ENCODE peak calls at places on chromosomes 16 and 17, in four cellular contexts. K is skeletal muscle cell; J is cardiac muscle cell; U is naive thymus-derived CD4-positive, alpha-beta T cell. V is an unnamed sample.

GRCh38 chr17:44321246-44322120 is 3.1 kb downstream of the SLC25A39 start:
- DNase-seq in K (no peak), J (no peak), U (no peak), V (no peak)

GRCh38 chr17:77494664-77495435 is 354.1 kb downstream of the SEC14L1 start:
- DNase-seq in K (no peak), J (peak), U (peak), V (peak)

GRCh38 chr17:37488607-37489196 is 989 bp upstream of the DUSP14 start:
- DNase-seq in K (peak), J (peak), U (peak), V (peak)

GRCh38 chr17:64412944-64413381 is 22.3 kb upstream of the PECAM1 start:
- DNase-seq in K (no peak), J (no peak), U (no peak), V (no peak)

GRCh38 chr17:18971801-18972200 is 19.8 kb downstream of the SLC5A10 start:
- DNase-seq in K (no peak), J (no peak), U (no peak), V (no peak)

GRCh38 chr17:36768355-36768754 is 167.0 kb downstream of the MRM1 start:
- DNase-seq in K (no peak), J (no peak), U (no peak), V (no peak)

GRCh38 chr16:52837251-52837650 is 215.4 kb downstream of the CHD9NB start:
- DNase-seq in K (no peak), J (no peak), U (no peak), V (peak)

GRCh38 chr17:39605492-39606433 is 2.0 kb downstream of the NEUROD2 start:
- DNase-seq in K (no peak), J (no peak), U (no peak), V (no peak)

GRCh38 chr17:39132192-39132600 is 19.2 kb downstream of the PLXDC1 start:
- DNase-seq in K (peak), J (peak), U (no peak), V (peak)

GRCh38 chr17:4444782-4445473 is 11.2 kb downstream of the SPNS3 start:
- DNase-seq in K (no peak), J (peak), U (no peak), V (no peak)

GRCh38 chr16:66523861-66524354 is 26.0 kb downstream of the TK2 start:
- DNase-seq in K (no peak), J (peak), U (peak), V (no peak)

GRCh38 chr17:72122336-72122667 is 1.5 kb downstream of the SOX9 start:
- DNase-seq in K (no peak), J (no peak), U (no peak), V (no peak)

GRCh38 chr16:53502331-53503269 is at the start of gene AKTIP:
- DNase-seq in K (no peak), J (peak), U (peak), V (no peak)

GRCh38 chr16:51705142-51705541 is 554.1 kb upstream of the SALL1 start:
- DNase-seq in K (no peak), J (no peak), U (no peak), V (no peak)

GRCh38 chr16:47492428-47493357 is 31.6 kb downstream of the PHKB start:
- DNase-seq in K (peak), J (peak), U (no peak), V (no peak)

DNA sequence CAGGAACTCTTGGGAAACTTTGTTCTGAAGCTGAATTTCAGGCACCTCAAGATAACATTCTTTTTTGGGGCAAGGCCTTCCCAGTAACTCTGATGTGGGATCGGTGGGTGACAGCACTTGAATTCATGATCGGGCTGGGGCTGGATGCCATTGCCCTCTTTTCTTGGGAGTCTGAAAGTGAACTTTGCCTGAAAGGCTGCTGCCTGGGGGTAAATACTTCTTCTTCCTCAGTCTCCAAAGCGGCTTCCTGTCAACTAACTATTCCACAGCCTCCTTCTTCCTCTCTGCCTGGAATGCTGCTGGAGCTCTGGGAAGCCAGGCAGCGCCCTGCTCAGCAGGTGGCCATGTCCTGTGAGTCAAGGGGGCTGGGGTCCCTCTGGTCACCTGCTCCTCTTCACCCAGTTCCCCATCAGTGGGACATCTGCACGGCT is 79.5 kb downstream of the WIPI1 start:
- DNase-seq in K (no peak), J (no peak), U (no peak), V (no peak)
- H3K4me3 ChIP-seq in K (peak), J (no peak), U (no peak), V (no peak)

GRCh38 chr17:15951368-15952047 is 6.6 kb downstream of the ADORA2B start:
- DNase-seq in K (no peak), J (no peak), U (no peak), V (no peak)

GRCh38 chr17:15952916-15953865 is 8.3 kb downstream of the ADORA2B start:
- DNase-seq in K (no peak), J (no peak), U (no peak), V (no peak)

GRCh38 chr17:15955793-15956541 is 11.0 kb downstream of the ADORA2B start:
- DNase-seq in K (no peak), J (peak), U (no peak), V (no peak)

GRCh38 chr17:15952048-15952532 is 7.2 kb downstream of the ADORA2B start:
- DNase-seq in K (no peak), J (no peak), U (no peak), V (no peak)

GRCh38 chr17:15954222-15954621 is 9.3 kb downstream of the ADORA2B start:
- DNase-seq in K (no peak), J (peak), U (no peak), V (no peak)
- H3K4me3 ChIP-seq in K (no peak), J (no peak), U (no peak), V (no peak)

GRCh38 chr17:17834974-17835373 is 1.8 kb downstream of the SREBF1 start:
- DNase-seq in K (no peak), J (no peak), U (no peak), V (no peak)
- H3K4me3 ChIP-seq in K (peak), J (no peak), U (peak), V (peak)

DNA sequence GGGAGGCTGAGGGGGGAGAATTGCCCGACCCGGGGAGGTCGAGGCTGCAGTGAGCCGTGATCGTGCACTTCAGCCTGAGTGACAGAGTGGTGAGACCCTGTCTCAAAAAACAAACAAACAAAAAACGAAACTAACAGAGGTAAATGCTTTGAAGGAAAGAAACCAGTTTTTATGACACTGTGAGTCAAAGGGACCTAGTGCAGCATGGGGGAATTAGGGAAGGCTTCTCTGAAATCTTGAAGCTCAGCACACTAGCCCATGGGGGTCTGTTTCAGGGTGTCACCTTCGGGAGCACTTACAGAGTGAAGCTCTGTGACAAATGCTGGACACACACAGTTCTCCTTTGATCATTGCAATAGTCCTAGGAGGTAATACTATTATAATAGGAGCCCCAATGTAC is 16.6 kb downstream of the ITPRIPL2 start:
- DNase-seq in K (no peak), J (no peak), U (no peak), V (no peak)
- H3K4me3 ChIP-seq in K (no peak), J (no peak), U (no peak), V (no peak)

DNA sequence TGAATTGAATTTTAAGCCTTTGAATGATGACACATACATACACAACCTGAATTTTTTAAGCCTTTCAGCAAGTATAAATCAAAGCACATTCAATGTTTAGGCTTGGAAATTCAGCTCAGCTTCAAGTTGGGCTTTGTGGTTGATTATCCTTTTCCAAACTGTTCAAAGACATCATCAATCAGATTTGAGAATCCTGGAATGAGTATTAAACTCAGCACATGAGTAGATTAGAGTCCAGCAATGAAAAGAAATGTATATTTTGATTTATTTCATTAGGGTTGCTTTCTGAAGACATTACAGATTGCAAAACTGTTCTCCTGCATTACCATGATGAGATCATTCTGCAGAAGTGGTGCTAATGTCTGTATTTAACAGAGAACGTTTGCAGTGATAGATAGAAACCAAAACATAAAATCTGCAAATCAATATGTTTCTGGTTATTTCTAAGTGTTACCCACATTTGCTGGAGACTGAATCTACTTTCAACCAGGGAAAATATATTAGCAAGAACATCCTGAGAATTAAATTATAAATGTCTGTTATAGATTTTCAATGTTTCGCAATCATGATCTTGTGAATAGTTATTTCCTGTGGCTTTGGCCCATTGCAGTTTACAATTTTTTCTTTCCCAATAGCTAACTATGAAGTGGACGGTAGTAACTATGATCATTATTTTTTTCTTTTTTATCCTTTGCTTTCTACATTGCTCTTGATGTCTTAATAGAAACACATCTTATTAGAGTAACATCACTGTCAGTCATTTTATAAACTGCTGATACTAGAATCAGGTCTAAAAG is 1125.7 kb upstream of the GOT2 start:
- DNase-seq in K (peak), J (no peak), U (no peak), V (no peak)
- H3K4me3 ChIP-seq in K (no peak), J (no peak), U (no peak), V (no peak)

V was measured in astrocyte of the cerebellum.